ENCODE peak calls at places on chromosomes 1 and 21, in five cellular contexts. L is H1, V is transverse colon, S is uterus, F is progenitor cell of endocrine pancreas. D is an unnamed sample.

GRCh38 chr1:13775916-13776315 is 75.9 kb downstream of the PRDM2 start:
- DNase-seq in L (no peak), V (no peak), S (no peak), F (no peak), D (no peak)

GRCh38 chr1:66686406-66686805 is 65.9 kb upstream of the DYNLT5 start:
- DNase-seq in L (no peak), V (no peak), S (no peak), F (no peak), D (no peak)

GRCh38 chr1:15510611-15511405 is 13.2 kb downstream of the CASP9 start:
- DNase-seq in L (no peak), V (no peak), S (no peak), F (no peak), D (no peak)

GRCh38 chr1:157201767-157202166 is 63.6 kb upstream of the ETV3 start:
- DNase-seq in L (no peak), V (no peak), S (no peak), F (no peak), D (no peak)

GRCh38 chr1:32818804-32819541 is 1.5 kb downstream of the S100PBP start:
- DNase-seq in L (no peak), V (peak; percentile 43), S (no peak), F (no peak), D (no peak)

GRCh38 chr1:174408142-174408541 is 39.6 kb upstream of the GPR52 start:
- DNase-seq in L (no peak), V (no peak), S (no peak), F (no peak), D (no peak)

GRCh38 chr1:201377611-201378092 is at the start of gene TNNT2:
- DNase-seq in L (no peak), V (no peak), S (no peak), F (no peak), D (no peak)

GRCh38 chr1:160359559-160360226 is 7.2 kb upstream of the NHLH1 start:
- DNase-seq in L (no peak), V (no peak), S (no peak), F (no peak), D (no peak)

GRCh38 chr1:31362032-31362431 is 10.8 kb downstream of the FABP3 start:
- DNase-seq in L (no peak), V (no peak), S (no peak), F (no peak), D (no peak)

GRCh38 chr1:153615406-153615805 is 719 bp downstream of the S100A14 start:
- DNase-seq in L (no peak), V (no peak), S (no peak), F (no peak), D (no peak)

GRCh38 chr1:155272466-155273133 is 704 bp downstream of the CLK2 start:
- DNase-seq in L (no peak), V (no peak), S (no peak), F (no peak), D (no peak)

GRCh38 chr1:204902674-204903073 is 32.0 kb downstream of the NFASC start:
- DNase-seq in L (no peak), V (no peak), S (no peak), F (no peak), D (no peak)

GRCh38 chr1:186681806-186682205 is 1.6 kb upstream of the PTGS2 start:
- DNase-seq in L (no peak), V (no peak), S (no peak), F (no peak), D (no peak)

GRCh38 chr1:221419513-221420088 is 322.3 kb downstream of the DUSP10 start:
- DNase-seq in L (no peak), V (no peak), S (no peak), F (no peak), D (no peak)

GRCh38 chr1:36925251-36925650 is 109.1 kb downstream of the GRIK3 start:
- DNase-seq in L (no peak), V (no peak), S (no peak), F (no peak), D (no peak)

GRCh38 chr1:116259665-116260064 is 113.4 kb upstream of the ATP1A1 start:
- DNase-seq in L (no peak), V (no peak), S (no peak), F (no peak), D (no peak)

GRCh38 chr21:44650973-44651675 is 3.3 kb downstream of the KRTAP12-4 start:
- DNase-seq in L (no peak), V (no peak), S (no peak), F (no peak), D (no peak)

GRCh38 chr1:159915571-159916239 is 9.6 kb downstream of the TAGLN2 start:
- DNase-seq in L (no peak), V (no peak), S (no peak), F (no peak), D (no peak)

GRCh38 chr1:232952514-232953175 is 2.2 kb downstream of the NTPCR start:
- DNase-seq in L (peak; percentile 61), V (peak; percentile 67), S (no peak), F (peak; percentile 21), D (no peak)

GRCh38 chr1:184028854-184029623 is 8.5 kb downstream of the COLGALT2 start:
- DNase-seq in L (no peak), V (no peak), S (no peak), F (no peak), D (no peak)
- TF ChIP-seq CTCF in L (no peak), V (no peak), S (no peak), F (no peak), D (no peak)

GRCh38 chr1:55526716-55527115 is 311.6 kb upstream of the USP24 start:
- DNase-seq in L (no peak), V (no peak), S (no peak), F (no peak), D (no peak)
- TF ChIP-seq CTCF in L (no peak), V (no peak), S (no peak), F (no peak), D (no peak)

DNA sequence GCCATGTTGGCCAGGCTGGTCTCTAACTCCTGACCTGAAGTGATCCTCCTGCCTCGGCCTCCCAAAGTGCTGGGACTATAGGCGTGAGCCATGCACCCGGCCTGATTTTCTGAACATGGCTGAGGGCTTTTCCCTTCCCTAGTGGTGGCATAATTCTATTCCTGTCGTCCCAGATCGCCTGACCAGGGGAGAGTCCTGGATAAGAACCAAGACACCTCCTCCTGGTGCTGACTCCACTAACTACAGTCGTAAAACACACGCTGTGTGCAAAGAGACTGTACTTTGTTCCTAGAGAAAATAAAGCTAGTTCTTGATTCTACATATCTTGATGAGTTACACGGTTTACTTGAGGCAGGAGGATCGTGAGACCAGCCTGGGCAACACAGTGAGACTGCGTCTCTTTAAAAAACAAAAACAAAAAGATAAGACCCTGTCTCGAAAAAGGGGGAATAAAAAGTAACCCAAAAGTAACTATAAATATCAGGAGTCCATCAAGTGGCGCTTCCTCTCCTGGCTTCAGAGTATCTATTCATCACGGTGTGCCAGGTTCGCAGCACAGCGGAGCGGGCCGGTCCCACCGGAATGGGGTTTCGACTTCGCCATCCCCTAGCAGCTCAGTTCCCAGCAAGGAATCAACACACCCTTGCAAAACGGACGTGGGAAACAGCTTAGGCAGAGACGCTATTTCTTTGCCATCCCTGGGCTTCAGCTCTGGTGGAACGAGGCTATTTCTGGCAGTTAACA is 973 bp downstream of the SDF4 start:
- DNase-seq in L (no peak), V (peak; percentile 65), S (no peak), F (no peak), D (no peak)
- TF ChIP-seq CTCF in L (peak; percentile 21), V (no peak), S (no peak), F (peak; percentile 13), D (no peak)

GRCh38 chr21:17727361-17727760 is 91.8 kb downstream of the C21orf91 start:
- DNase-seq in L (no peak), V (no peak), S (no peak), F (no peak), D (no peak)

GRCh38 chr21:17730782-17731181 is 88.4 kb downstream of the C21orf91 start:
- DNase-seq in L (no peak), V (no peak), S (no peak), F (no peak), D (no peak)

GRCh38 chr21:17729455-17729854 is 89.7 kb downstream of the C21orf91 start:
- DNase-seq in L (no peak), V (no peak), S (no peak), F (no peak), D (no peak)

GRCh38 chr21:17725339-17725738 is 93.8 kb downstream of the C21orf91 start:
- DNase-seq in L (no peak), V (no peak), S (no peak), F (no peak), D (no peak)

GRCh38 chr21:17726047-17726446 is 93.1 kb downstream of the C21orf91 start:
- DNase-seq in L (no peak), V (no peak), S (no peak), F (no peak), D (no peak)
- TF ChIP-seq CTCF in L (peak; percentile 29), V (no peak), S (no peak), F (peak; percentile 27), D (no peak)

GRCh38 chr1:207017615-207018559 is 14.7 kb downstream of the C1orf116 start:
- DNase-seq in L (no peak), V (no peak), S (no peak), F (no peak), D (no peak)
- TF ChIP-seq CTCF in L (no peak), V (no peak), S (no peak), F (no peak), D (no peak)

DNA sequence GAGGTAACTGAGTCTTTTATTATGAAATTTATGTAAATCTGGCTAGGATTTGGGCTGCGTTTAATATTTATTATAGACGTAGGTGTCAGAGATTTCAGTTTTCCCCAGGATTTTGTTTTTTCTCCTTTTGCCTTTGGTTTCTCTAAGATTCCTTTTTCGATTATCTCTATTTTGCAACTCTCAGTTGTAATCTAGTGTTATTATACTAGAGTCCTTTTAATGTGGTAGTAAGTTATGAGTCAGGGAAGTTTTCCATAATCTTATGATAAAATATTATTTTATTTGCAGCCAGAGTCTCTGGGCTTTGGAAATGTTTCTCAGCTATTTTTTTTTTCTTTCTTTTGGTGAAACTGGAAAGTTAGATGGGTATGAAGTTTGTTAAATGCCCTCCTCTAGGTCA is 1043.8 kb downstream of the PLA2G4A start:
- DNase-seq in L (no peak), V (no peak), S (no peak), F (no peak), D (no peak)
- TF ChIP-seq CTCF in L (no peak), V (no peak), S (no peak), F (no peak), D (no peak)

D was measured in natural killer cell.